ENCODE peak calls at places on chromosomes 11 and 22, in six cellular contexts. One of them, this sample, is unnamed.

GRCh38 chr11:105821366-105821765 is 200.7 kb downstream of the MSANTD4 start:
- ATAC-seq in upper lobe of right lung: no peak
- ATAC-seq in pancreas: no peak
- ATAC-seq in activated CD4-positive, alpha-beta T cell treated with anti-CD3 and anti-CD28 coated beads for 36 hours: no peak
- ATAC-seq in WTC11: peak; percentile 84
- ATAC-seq in activated T-cell treated with anti-CD3 and anti-CD28 coated beads, Interleukin-2, amount 50 U/mL, for 72 hours: no peak
- ATAC-seq in this sample: no peak

GRCh38 chr22:44108806-44109385 is 71.8 kb upstream of the PARVG start:
- ATAC-seq in upper lobe of right lung: no peak
- ATAC-seq in pancreas: no peak
- ATAC-seq in activated CD4-positive, alpha-beta T cell treated with anti-CD3 and anti-CD28 coated beads for 36 hours: no peak
- ATAC-seq in WTC11: no peak
- ATAC-seq in activated T-cell treated with anti-CD3 and anti-CD28 coated beads, Interleukin-2, amount 50 U/mL, for 72 hours: no peak
- ATAC-seq in this sample: no peak

GRCh38 chr11:76621466-76621865 is 49.1 kb downstream of the LRRC32 start:
- ATAC-seq in upper lobe of right lung: no peak
- ATAC-seq in pancreas: no peak
- ATAC-seq in activated CD4-positive, alpha-beta T cell treated with anti-CD3 and anti-CD28 coated beads for 36 hours: no peak
- ATAC-seq in WTC11: no peak
- ATAC-seq in activated T-cell treated with anti-CD3 and anti-CD28 coated beads, Interleukin-2, amount 50 U/mL, for 72 hours: no peak
- ATAC-seq in this sample: peak; percentile 64

GRCh38 chr11:83087035-83087434 is 15.3 kb upstream of the RAB30 start:
- ATAC-seq in upper lobe of right lung: no peak
- ATAC-seq in pancreas: peak; percentile 83
- ATAC-seq in activated CD4-positive, alpha-beta T cell treated with anti-CD3 and anti-CD28 coated beads for 36 hours: peak; percentile 18
- ATAC-seq in WTC11: no peak
- ATAC-seq in activated T-cell treated with anti-CD3 and anti-CD28 coated beads, Interleukin-2, amount 50 U/mL, for 72 hours: no peak
- ATAC-seq in this sample: peak; percentile 72

GRCh38 chr11:119907122-119907933 is 178.3 kb upstream of the NECTIN1 start:
- ATAC-seq in upper lobe of right lung: peak; percentile 80
- ATAC-seq in pancreas: peak; percentile 85
- ATAC-seq in activated CD4-positive, alpha-beta T cell treated with anti-CD3 and anti-CD28 coated beads for 36 hours: no peak
- ATAC-seq in WTC11: peak; percentile 30
- ATAC-seq in activated T-cell treated with anti-CD3 and anti-CD28 coated beads, Interleukin-2, amount 50 U/mL, for 72 hours: no peak
- ATAC-seq in this sample: peak; percentile 5

GRCh38 chr11:44568358-44568705 is 2.9 kb downstream of the CD82 start:
- ATAC-seq in upper lobe of right lung: no peak
- ATAC-seq in pancreas: no peak
- ATAC-seq in activated CD4-positive, alpha-beta T cell treated with anti-CD3 and anti-CD28 coated beads for 36 hours: no peak
- ATAC-seq in WTC11: no peak
- ATAC-seq in activated T-cell treated with anti-CD3 and anti-CD28 coated beads, Interleukin-2, amount 50 U/mL, for 72 hours: no peak
- ATAC-seq in this sample: no peak

GRCh38 chr11:41414771-41415440 is 44.5 kb downstream of the LRRC4C start:
- ATAC-seq in upper lobe of right lung: no peak
- ATAC-seq in pancreas: no peak
- ATAC-seq in activated CD4-positive, alpha-beta T cell treated with anti-CD3 and anti-CD28 coated beads for 36 hours: no peak
- ATAC-seq in WTC11: no peak
- ATAC-seq in activated T-cell treated with anti-CD3 and anti-CD28 coated beads, Interleukin-2, amount 50 U/mL, for 72 hours: no peak
- ATAC-seq in this sample: no peak

GRCh38 chr11:68275721-68276488 is 4.1 kb upstream of the C11orf24 start:
- ATAC-seq in upper lobe of right lung: no peak
- ATAC-seq in pancreas: no peak
- ATAC-seq in activated CD4-positive, alpha-beta T cell treated with anti-CD3 and anti-CD28 coated beads for 36 hours: no peak
- ATAC-seq in WTC11: no peak
- ATAC-seq in activated T-cell treated with anti-CD3 and anti-CD28 coated beads, Interleukin-2, amount 50 U/mL, for 72 hours: no peak
- ATAC-seq in this sample: no peak

GRCh38 chr11:130137999-130138398 is 21.6 kb upstream of the ST14 start:
- ATAC-seq in upper lobe of right lung: no peak
- ATAC-seq in pancreas: no peak
- ATAC-seq in activated CD4-positive, alpha-beta T cell treated with anti-CD3 and anti-CD28 coated beads for 36 hours: no peak
- ATAC-seq in WTC11: no peak
- ATAC-seq in activated T-cell treated with anti-CD3 and anti-CD28 coated beads, Interleukin-2, amount 50 U/mL, for 72 hours: peak; percentile 81
- ATAC-seq in this sample: no peak

GRCh38 chr11:36976740-36977139 is 378.7 kb upstream of the RAG2 start:
- ATAC-seq in upper lobe of right lung: no peak
- ATAC-seq in pancreas: no peak
- ATAC-seq in activated CD4-positive, alpha-beta T cell treated with anti-CD3 and anti-CD28 coated beads for 36 hours: no peak
- ATAC-seq in WTC11: no peak
- ATAC-seq in activated T-cell treated with anti-CD3 and anti-CD28 coated beads, Interleukin-2, amount 50 U/mL, for 72 hours: no peak
- ATAC-seq in this sample: no peak

GRCh38 chr11:96052921-96053631 is 129.2 kb upstream of the MTMR2 start:
- ATAC-seq in upper lobe of right lung: peak; percentile 19
- ATAC-seq in pancreas: no peak
- ATAC-seq in activated CD4-positive, alpha-beta T cell treated with anti-CD3 and anti-CD28 coated beads for 36 hours: no peak
- ATAC-seq in WTC11: no peak
- ATAC-seq in activated T-cell treated with anti-CD3 and anti-CD28 coated beads, Interleukin-2, amount 50 U/mL, for 72 hours: no peak
- ATAC-seq in this sample: no peak

GRCh38 chr11:65418681-65419459 is 3.7 kb upstream of the NEAT1 start:
- ATAC-seq in upper lobe of right lung: peak; percentile 60
- ATAC-seq in pancreas: peak; percentile 15
- ATAC-seq in activated CD4-positive, alpha-beta T cell treated with anti-CD3 and anti-CD28 coated beads for 36 hours: peak; percentile 48
- ATAC-seq in WTC11: peak; percentile 66
- ATAC-seq in activated T-cell treated with anti-CD3 and anti-CD28 coated beads, Interleukin-2, amount 50 U/mL, for 72 hours: peak; percentile 55
- ATAC-seq in this sample: peak; percentile 51

GRCh38 chr22:46728470-46728869 is 9.6 kb downstream of the CERK start:
- ATAC-seq in upper lobe of right lung: no peak
- ATAC-seq in pancreas: no peak
- ATAC-seq in activated CD4-positive, alpha-beta T cell treated with anti-CD3 and anti-CD28 coated beads for 36 hours: no peak
- ATAC-seq in WTC11: no peak
- ATAC-seq in activated T-cell treated with anti-CD3 and anti-CD28 coated beads, Interleukin-2, amount 50 U/mL, for 72 hours: no peak
- ATAC-seq in this sample: no peak

GRCh38 chr11:11931461-11932055 is 76.9 kb downstream of the DKK3 start:
- ATAC-seq in upper lobe of right lung: peak; percentile 81
- ATAC-seq in pancreas: no peak
- ATAC-seq in activated CD4-positive, alpha-beta T cell treated with anti-CD3 and anti-CD28 coated beads for 36 hours: no peak
- ATAC-seq in WTC11: peak; percentile 80
- ATAC-seq in activated T-cell treated with anti-CD3 and anti-CD28 coated beads, Interleukin-2, amount 50 U/mL, for 72 hours: no peak
- ATAC-seq in this sample: peak; percentile 69

GRCh38 chr11:72951815-72952340 is 137.7 kb downstream of the ATG16L2 start:
- ATAC-seq in upper lobe of right lung: no peak
- ATAC-seq in pancreas: no peak
- ATAC-seq in activated CD4-positive, alpha-beta T cell treated with anti-CD3 and anti-CD28 coated beads for 36 hours: no peak
- ATAC-seq in WTC11: no peak
- ATAC-seq in activated T-cell treated with anti-CD3 and anti-CD28 coated beads, Interleukin-2, amount 50 U/mL, for 72 hours: no peak
- ATAC-seq in this sample: no peak

GRCh38 chr11:121841487-121842167 is 274.4 kb downstream of the BLID start:
- ATAC-seq in upper lobe of right lung: no peak
- ATAC-seq in pancreas: no peak
- ATAC-seq in activated CD4-positive, alpha-beta T cell treated with anti-CD3 and anti-CD28 coated beads for 36 hours: no peak
- ATAC-seq in WTC11: peak; percentile 72
- ATAC-seq in activated T-cell treated with anti-CD3 and anti-CD28 coated beads, Interleukin-2, amount 50 U/mL, for 72 hours: no peak
- ATAC-seq in this sample: no peak

GRCh38 chr22:42324566-42324965 is 54.1 kb upstream of the TCF20 start:
- ATAC-seq in upper lobe of right lung: no peak
- ATAC-seq in pancreas: no peak
- ATAC-seq in activated CD4-positive, alpha-beta T cell treated with anti-CD3 and anti-CD28 coated beads for 36 hours: no peak
- ATAC-seq in WTC11: no peak
- ATAC-seq in activated T-cell treated with anti-CD3 and anti-CD28 coated beads, Interleukin-2, amount 50 U/mL, for 72 hours: no peak
- ATAC-seq in this sample: no peak

GRCh38 chr11:130371004-130371590 is 56.4 kb upstream of the ZBTB44 start:
- ATAC-seq in upper lobe of right lung: no peak
- ATAC-seq in pancreas: no peak
- ATAC-seq in activated CD4-positive, alpha-beta T cell treated with anti-CD3 and anti-CD28 coated beads for 36 hours: no peak
- ATAC-seq in WTC11: peak; percentile 59
- ATAC-seq in activated T-cell treated with anti-CD3 and anti-CD28 coated beads, Interleukin-2, amount 50 U/mL, for 72 hours: no peak
- ATAC-seq in this sample: no peak

GRCh38 chr11:65377036-65377435 is 5.4 kb downstream of the SLC25A45 start:
- ATAC-seq in upper lobe of right lung: no peak
- ATAC-seq in pancreas: no peak
- ATAC-seq in activated CD4-positive, alpha-beta T cell treated with anti-CD3 and anti-CD28 coated beads for 36 hours: no peak
- ATAC-seq in WTC11: no peak
- ATAC-seq in activated T-cell treated with anti-CD3 and anti-CD28 coated beads, Interleukin-2, amount 50 U/mL, for 72 hours: no peak
- ATAC-seq in this sample: no peak

GRCh38 chr11:60343094-60343704 is 16.1 kb downstream of the MS4A6E start:
- ATAC-seq in upper lobe of right lung: peak; percentile 39
- ATAC-seq in pancreas: no peak
- ATAC-seq in activated CD4-positive, alpha-beta T cell treated with anti-CD3 and anti-CD28 coated beads for 36 hours: no peak
- ATAC-seq in WTC11: no peak
- ATAC-seq in activated T-cell treated with anti-CD3 and anti-CD28 coated beads, Interleukin-2, amount 50 U/mL, for 72 hours: no peak
- ATAC-seq in this sample: no peak

GRCh38 chr22:41157083-41157482 is 48.0 kb upstream of the L3MBTL2 start:
- ATAC-seq in upper lobe of right lung: no peak
- ATAC-seq in pancreas: no peak
- ATAC-seq in activated CD4-positive, alpha-beta T cell treated with anti-CD3 and anti-CD28 coated beads for 36 hours: no peak
- ATAC-seq in WTC11: no peak
- ATAC-seq in activated T-cell treated with anti-CD3 and anti-CD28 coated beads, Interleukin-2, amount 50 U/mL, for 72 hours: no peak
- ATAC-seq in this sample: no peak

GRCh38 chr22:37183432-37184379 is 4.3 kb downstream of the C1QTNF6 start:
- ATAC-seq in upper lobe of right lung: no peak
- ATAC-seq in pancreas: no peak
- ATAC-seq in activated CD4-positive, alpha-beta T cell treated with anti-CD3 and anti-CD28 coated beads for 36 hours: peak; percentile 27
- ATAC-seq in WTC11: no peak
- ATAC-seq in activated T-cell treated with anti-CD3 and anti-CD28 coated beads, Interleukin-2, amount 50 U/mL, for 72 hours: no peak
- ATAC-seq in this sample: no peak

GRCh38 chr11:9046376-9046775 is 42.6 kb upstream of the NRIP3 start:
- ATAC-seq in upper lobe of right lung: no peak
- ATAC-seq in pancreas: no peak
- ATAC-seq in activated CD4-positive, alpha-beta T cell treated with anti-CD3 and anti-CD28 coated beads for 36 hours: no peak
- ATAC-seq in WTC11: peak; percentile 55
- ATAC-seq in activated T-cell treated with anti-CD3 and anti-CD28 coated beads, Interleukin-2, amount 50 U/mL, for 72 hours: no peak
- ATAC-seq in this sample: no peak

GRCh38 chr22:17115927-17116326 is 5.2 kb downstream of the TMEM121B start:
- ATAC-seq in upper lobe of right lung: no peak
- ATAC-seq in pancreas: no peak
- ATAC-seq in activated CD4-positive, alpha-beta T cell treated with anti-CD3 and anti-CD28 coated beads for 36 hours: no peak
- ATAC-seq in WTC11: no peak
- ATAC-seq in activated T-cell treated with anti-CD3 and anti-CD28 coated beads, Interleukin-2, amount 50 U/mL, for 72 hours: no peak
- ATAC-seq in this sample: no peak

GRCh38 chr11:119970566-119970965 is 167.3 kb downstream of the TRIM29 start:
- ATAC-seq in upper lobe of right lung: no peak
- ATAC-seq in pancreas: no peak
- ATAC-seq in activated CD4-positive, alpha-beta T cell treated with anti-CD3 and anti-CD28 coated beads for 36 hours: no peak
- ATAC-seq in WTC11: no peak
- ATAC-seq in activated T-cell treated with anti-CD3 and anti-CD28 coated beads, Interleukin-2, amount 50 U/mL, for 72 hours: no peak
- ATAC-seq in this sample: no peak

GRCh38 chr11:10727259-10727851 is 23.7 kb upstream of the CTR9 start:
- ATAC-seq in upper lobe of right lung: no peak
- ATAC-seq in pancreas: no peak
- ATAC-seq in activated CD4-positive, alpha-beta T cell treated with anti-CD3 and anti-CD28 coated beads for 36 hours: no peak
- ATAC-seq in WTC11: no peak
- ATAC-seq in activated T-cell treated with anti-CD3 and anti-CD28 coated beads, Interleukin-2, amount 50 U/mL, for 72 hours: no peak
- ATAC-seq in this sample: no peak

GRCh38 chr11:122165972-122166371 is 50.0 kb upstream of the BLID start:
- ATAC-seq in upper lobe of right lung: peak; percentile 52
- ATAC-seq in pancreas: no peak
- ATAC-seq in activated CD4-positive, alpha-beta T cell treated with anti-CD3 and anti-CD28 coated beads for 36 hours: no peak
- ATAC-seq in WTC11: no peak
- ATAC-seq in activated T-cell treated with anti-CD3 and anti-CD28 coated beads, Interleukin-2, amount 50 U/mL, for 72 hours: no peak
- ATAC-seq in this sample: no peak

GRCh38 chr22:45101828-45102227 is 61.9 kb upstream of the NUP50 start:
- ATAC-seq in upper lobe of right lung: peak; percentile 80
- ATAC-seq in pancreas: no peak
- ATAC-seq in activated CD4-positive, alpha-beta T cell treated with anti-CD3 and anti-CD28 coated beads for 36 hours: peak; percentile 85
- ATAC-seq in WTC11: peak; percentile 96
- ATAC-seq in activated T-cell treated with anti-CD3 and anti-CD28 coated beads, Interleukin-2, amount 50 U/mL, for 72 hours: peak; percentile 71
- ATAC-seq in this sample: peak; percentile 44

GRCh38 chr11:86644291-86644690 is 28.1 kb downstream of the ME3 start:
- ATAC-seq in upper lobe of right lung: no peak
- ATAC-seq in pancreas: no peak
- ATAC-seq in activated CD4-positive, alpha-beta T cell treated with anti-CD3 and anti-CD28 coated beads for 36 hours: no peak
- ATAC-seq in WTC11: no peak
- ATAC-seq in activated T-cell treated with anti-CD3 and anti-CD28 coated beads, Interleukin-2, amount 50 U/mL, for 72 hours: no peak
- ATAC-seq in this sample: no peak

GRCh38 chr11:111358038-111359001 is 20.8 kb downstream of the POU2AF1 start:
- ATAC-seq in upper lobe of right lung: no peak
- ATAC-seq in pancreas: no peak
- ATAC-seq in activated CD4-positive, alpha-beta T cell treated with anti-CD3 and anti-CD28 coated beads for 36 hours: no peak
- ATAC-seq in WTC11: no peak
- ATAC-seq in activated T-cell treated with anti-CD3 and anti-CD28 coated beads, Interleukin-2, amount 50 U/mL, for 72 hours: no peak
- ATAC-seq in this sample: no peak